ENCODE peak calls at places on chromosomes 13 and 19, in seven cellular contexts. I, K, H, Q, W, L and A are unnamed samples.

GRCh38 chr13:80979035-80979641 is 638.2 kb upstream of the SPRY2 start:
- DNase-seq in K (peak), L (peak), I (peak), W (no peak), H (no peak), Q (peak), A (no peak)

GRCh38 chr19:9309974-9310446 is 372 bp upstream of the ZNF699 start:
- DNase-seq in K (peak), Q (no peak), W (peak), I (no peak), L (peak), H (peak), A (peak)

GRCh38 chr19:51064534-51065220 is at the start of gene KLK13:
- DNase-seq in H (no peak), L (peak), W (no peak), Q (no peak), I (no peak), K (peak), A (peak)

GRCh38 chr13:113849546-113849945 is 14.3 kb downstream of the GAS6 start:
- DNase-seq in I (no peak), H (no peak), W (no peak), L (no peak), K (no peak), Q (no peak), A (no peak)

GRCh38 chr19:46692918-46693722 is 23.8 kb downstream of the PRKD2 start:
- DNase-seq in I (no peak), K (no peak), Q (no peak), W (no peak), L (no peak), H (no peak), A (no peak)

GRCh38 chr13:26771796-26772195 is 11.2 kb upstream of the GPR12 start:
- DNase-seq in Q (no peak), K (no peak), W (no peak), L (no peak), I (no peak), H (no peak), A (no peak)

GRCh38 chr13:25901460-25902376 is 150.1 kb downstream of the SHISA2 start:
- DNase-seq in K (no peak), L (no peak), I (peak), Q (peak), H (peak), W (no peak), A (no peak)

GRCh38 chr19:45202637-45203036 is 24.1 kb downstream of the BLOC1S3 start:
- DNase-seq in H (peak), L (peak), I (no peak), W (no peak), Q (no peak), K (no peak), A (no peak)

GRCh38 chr19:11136400-11137101 is 19.0 kb downstream of the SPC24 start:
- DNase-seq in K (no peak), W (no peak), I (no peak), Q (no peak), L (no peak), H (no peak), A (no peak)

GRCh38 chr13:23268441-23268840 is 87.7 kb downstream of the SGCG start:
- DNase-seq in Q (no peak), H (no peak), W (no peak), K (no peak), L (no peak), I (no peak), A (no peak)

GRCh38 chr13:53064721-53065120 is 36.1 kb downstream of the OLFM4 start:
- DNase-seq in Q (no peak), K (no peak), W (no peak), L (no peak), H (no peak), I (no peak), A (no peak)

GRCh38 chr13:20197361-20197834 is 4.7 kb upstream of the GJB2 start:
- DNase-seq in W (no peak), I (peak), Q (peak), K (peak), L (no peak), H (no peak), A (no peak)

GRCh38 chr13:27131202-27131623 is 40.4 kb downstream of the USP12 start:
- DNase-seq in I (peak), H (no peak), L (no peak), Q (no peak), K (peak), W (no peak), A (peak)

GRCh38 chr13:51849145-51850101 is 4.4 kb upstream of the TMEM272 start:
- DNase-seq in I (no peak), L (no peak), K (peak), H (no peak), W (no peak), Q (peak), A (no peak)

GRCh38 chr19:31356587-31357314 is 7.5 kb upstream of the TSHZ3 start:
- DNase-seq in Q (no peak), K (peak), I (no peak), H (no peak), L (no peak), W (peak), A (peak)

GRCh38 chr19:5016781-5017180 is 47.9 kb downstream of the KDM4B start:
- DNase-seq in Q (no peak), K (no peak), W (no peak), I (no peak), H (no peak), L (no peak), A (no peak)

GRCh38 chr13:93147946-93148345 is 78.7 kb upstream of the GPC6 start:
- DNase-seq in I (no peak), H (no peak), W (no peak), K (no peak), Q (no peak), L (no peak), A (no peak)

GRCh38 chr19:42480335-42481095 is 37.8 kb upstream of the CXCL17 start:
- DNase-seq in Q (peak), W (no peak), K (no peak), I (no peak), L (peak), H (no peak), A (no peak)

GRCh38 chr13:112959701-112960542 is 9.1 kb upstream of the MCF2L start:
- DNase-seq in K (no peak), Q (no peak), W (peak), I (no peak), L (no peak), H (no peak), A (peak)

GRCh38 chr19:12757544-12758274 is 6.1 kb downstream of the BEST2 start:
- DNase-seq in K (peak), Q (peak), H (peak), W (peak), L (peak), I (peak), A (peak)

GRCh38 chr19:16325161-16325527 is 518 bp downstream of the KLF2 start:
- DNase-seq in L (no peak), H (no peak), K (peak), W (peak), Q (no peak), I (peak), A (peak)

GRCh38 chr19:16324384-16325160 is at the start of gene KLF2:
- DNase-seq in H (peak), L (peak), W (peak), K (peak), Q (peak), I (peak), A (peak)

GRCh38 chr19:16324064-16324383 is 602 bp upstream of the KLF2 start:
- DNase-seq in K (no peak), I (no peak), W (no peak), Q (no peak), L (no peak), H (no peak), A (no peak)

GRCh38 chr19:16325671-16326400 is 1.2 kb downstream of the KLF2 start:
- DNase-seq in K (peak), H (no peak), I (peak), L (no peak), Q (no peak), W (peak), A (peak)

GRCh38 chr19:16323532-16323931 is 1.1 kb upstream of the KLF2 start:
- DNase-seq in K (no peak), L (no peak), I (no peak), H (no peak), Q (no peak), W (no peak), A (no peak)
- H3K27ac ChIP-seq in K (no peak), L (peak), I (no peak), H (no peak), Q (no peak), W (peak), A (no peak)

GRCh38 chr13:41457589-41458186 is 338 bp downstream of the RGCC start:
- DNase-seq in Q (no peak), H (no peak), K (peak), I (no peak), L (no peak), W (peak), A (peak)
- TF ChIP-seq POLR2AphosphoS5 in Q (no peak), H (no peak), K (no peak), I (no peak), L (no peak), W (no peak), A (no peak)

GRCh38 chr19:29578349-29578748 is 27.7 kb upstream of the POP4 start:
- DNase-seq in H (no peak), L (no peak), W (no peak), K (no peak), I (no peak), Q (no peak), A (no peak)

GRCh38 chr19:29579308-29579910 is 26.7 kb upstream of the POP4 start:
- DNase-seq in W (no peak), I (no peak), Q (no peak), K (no peak), L (no peak), H (no peak), A (no peak)

GRCh38 chr19:29577662-29577963 is 28.5 kb upstream of the POP4 start:
- DNase-seq in H (no peak), K (no peak), Q (no peak), L (no peak), I (no peak), W (no peak), A (no peak)

GRCh38 chr19:29576043-29576442 is 30.0 kb upstream of the POP4 start:
- DNase-seq in K (no peak), H (no peak), Q (no peak), L (no peak), I (no peak), W (no peak), A (no peak)

DNA sequence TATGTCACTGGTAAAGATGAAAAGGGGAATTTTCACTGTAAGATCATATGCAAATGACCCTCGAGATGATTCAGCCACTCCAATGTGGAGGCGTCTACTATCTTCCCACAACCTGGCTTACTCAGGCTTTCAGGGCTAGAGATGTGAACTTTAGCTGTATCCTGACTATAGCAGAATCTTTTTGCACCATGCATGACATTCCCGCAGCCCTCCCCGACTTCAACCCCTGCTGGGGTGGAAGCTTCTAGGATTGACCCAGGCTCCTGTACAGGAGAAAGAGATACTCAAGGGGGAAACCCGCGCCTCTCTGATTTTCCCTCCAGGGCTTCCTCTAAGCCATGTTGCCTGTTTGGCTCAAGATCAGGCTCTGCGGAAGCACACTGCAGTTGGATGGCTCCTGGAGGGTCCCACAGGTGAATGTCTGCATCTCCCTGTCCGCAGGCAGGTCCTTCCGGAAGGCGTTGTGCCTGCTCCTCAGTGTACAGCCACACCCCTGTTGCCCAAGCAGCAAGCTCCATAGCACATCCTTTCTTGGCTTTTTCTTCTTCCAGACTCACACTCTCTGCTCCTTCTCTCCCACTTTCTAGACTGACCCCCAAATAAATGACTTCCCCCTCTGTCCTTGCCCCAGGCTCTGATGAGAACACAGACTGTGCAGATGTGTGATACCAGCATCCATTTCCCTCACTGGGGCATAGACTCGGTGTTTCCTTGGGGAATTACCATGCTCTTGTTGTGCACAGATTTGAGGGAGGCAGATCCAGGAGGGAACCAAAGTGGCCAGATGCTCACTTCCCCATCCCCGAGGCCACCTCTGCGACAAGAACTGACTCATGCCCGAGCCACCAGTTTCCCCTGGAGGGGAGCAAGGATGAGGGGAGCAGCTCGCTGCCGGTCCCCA is 29.1 kb upstream of the POP4 start:
- DNase-seq in H (no peak), K (no peak), I (no peak), W (no peak), Q (no peak), L (no peak), A (no peak)
- H3K27ac ChIP-seq in H (no peak), K (no peak), I (no peak), W (no peak), Q (no peak), L (no peak), A (no peak)

GRCh38 chr13:99354371-99354951 is 47.3 kb upstream of the GPR183 start:
- DNase-seq in W (no peak), K (no peak), I (no peak), Q (no peak), L (no peak), H (peak), A (no peak)
- TF ChIP-seq POLR2AphosphoS5 in W (no peak), K (no peak), I (no peak), Q (no peak), L (no peak), H (peak), A (no peak)

GRCh38 chr13:41461527-41462124 is 4.3 kb downstream of the RGCC start:
- DNase-seq in I (no peak), W (no peak), Q (no peak), H (no peak), L (no peak), K (no peak), A (no peak)
- H3K27ac ChIP-seq in I (no peak), W (peak), Q (no peak), H (no peak), L (no peak), K (no peak), A (peak)

GRCh38 chr13:82654851-82655517 is 1227.3 kb downstream of the SLITRK1 start:
- DNase-seq in W (no peak), L (no peak), H (no peak), I (no peak), K (no peak), Q (no peak), A (peak)
- TF ChIP-seq POLR2AphosphoS5 in W (no peak), L (no peak), H (no peak), I (no peak), K (no peak), Q (no peak), A (peak)

GRCh38 chr19:43674630-43674982 is 4.6 kb upstream of the PLAUR start:
- DNase-seq in L (no peak), K (no peak), Q (no peak), H (no peak), I (no peak), W (no peak), A (no peak)
- H3K27ac ChIP-seq in L (peak), K (no peak), Q (no peak), H (no peak), I (no peak), W (peak), A (peak)

GRCh38 chr13:39450176-39450575 is 152.8 kb downstream of the LHFPL6 start:
- DNase-seq in L (no peak), K (no peak), H (no peak), Q (no peak), I (no peak), W (no peak), A (no peak)

GRCh38 chr13:39451301-39451700 is 151.7 kb downstream of the LHFPL6 start:
- DNase-seq in H (no peak), W (no peak), I (peak), Q (no peak), K (no peak), L (no peak), A (no peak)

GRCh38 chr13:39452412-39452811 is 150.6 kb downstream of the LHFPL6 start:
- DNase-seq in W (no peak), I (no peak), Q (no peak), L (no peak), K (no peak), H (no peak), A (no peak)

GRCh38 chr13:39452834-39453233 is 150.2 kb downstream of the LHFPL6 start:
- DNase-seq in Q (no peak), I (no peak), W (no peak), K (no peak), H (no peak), L (no peak), A (no peak)

DNA sequence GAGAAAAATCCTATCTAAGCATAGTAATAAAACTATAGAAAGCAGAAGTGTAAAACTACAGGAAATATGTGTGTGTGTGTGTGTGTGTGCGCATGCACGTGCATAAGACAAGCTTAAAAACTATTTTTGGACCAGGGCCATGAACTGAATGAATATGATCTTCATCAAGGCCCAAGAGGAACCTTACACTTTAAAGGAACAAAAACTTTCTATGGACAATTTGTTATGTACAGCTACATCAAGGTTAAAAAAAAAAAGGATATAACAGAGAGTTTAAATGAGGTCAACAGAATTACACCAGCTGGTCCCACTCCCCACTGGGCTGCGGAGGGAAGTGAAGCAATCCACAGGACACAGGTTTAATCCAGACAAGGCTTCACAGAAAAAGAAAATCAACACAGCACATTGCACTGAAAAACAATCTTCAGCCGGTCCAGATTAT is 151.1 kb downstream of the LHFPL6 start:
- DNase-seq in L (no peak), K (no peak), I (peak), Q (no peak), H (no peak), W (no peak), A (peak)
- TF ChIP-seq POLR2AphosphoS5 in L (no peak), K (no peak), I (no peak), Q (no peak), H (no peak), W (no peak), A (no peak)

DNA sequence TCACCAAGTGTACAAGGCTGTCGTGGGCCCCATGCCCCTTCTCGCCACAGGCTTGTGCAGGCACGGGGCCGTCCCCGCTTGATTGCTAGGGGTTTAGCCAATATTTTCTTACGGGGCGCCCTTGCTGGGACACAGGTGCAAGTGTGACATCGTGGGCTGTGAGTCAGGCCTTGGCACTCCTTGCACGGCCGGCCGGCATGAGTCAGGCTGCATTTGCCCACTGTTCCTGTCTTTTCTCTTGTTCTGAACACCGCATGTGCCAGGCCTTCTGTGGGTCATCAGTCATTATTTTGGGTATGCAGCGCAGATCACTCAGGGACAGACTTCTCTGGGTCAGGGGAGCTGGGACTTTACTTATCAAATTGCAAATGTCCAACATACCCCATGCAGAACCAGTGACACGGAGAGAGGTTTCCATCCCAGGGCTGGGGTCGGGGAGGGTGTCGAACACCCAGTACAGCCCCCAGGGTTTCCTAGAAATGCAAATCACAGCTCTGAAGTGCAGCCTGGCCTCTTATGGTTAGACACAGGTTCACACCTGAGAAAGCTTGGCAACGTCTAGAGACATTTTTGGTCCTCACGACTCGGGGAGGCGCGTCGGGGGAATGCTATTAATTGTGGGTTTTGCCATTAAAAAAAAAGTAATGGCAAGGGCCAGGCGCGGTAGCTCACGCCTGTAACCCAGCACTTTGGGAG is 22.5 kb upstream of the KLF2 start:
- DNase-seq in W (no peak), L (peak), H (no peak), I (peak), K (no peak), Q (no peak), A (peak)
- H3K27ac ChIP-seq in W (no peak), L (peak), H (no peak), I (no peak), K (no peak), Q (no peak), A (no peak)